ENCODE peak calls at places on chromosomes 6 and 20, in ten cellular contexts. N is NCI-H226; Q is Calu3; I is NCI-H1930; J is effector memory CD4-positive, alpha-beta T cell; B is stomach; Z is foreskin fibroblast; U is activated gamma-delta T cell treated with Interleukin-2 at 50 U/mL for 16 hours; F is NCI-H345; M is NCI-H2029. S is an unnamed sample.

GRCh38 chr6:161216616-161217205 is 57.1 kb downstream of the AGPAT4 start:
- DNase-seq in F (no peak), U (no peak), Z (no peak), I (no peak), Q (no peak), M (peak), J (no peak), B (no peak), N (no peak), S (no peak)

GRCh38 chr20:50704971-50705370 is 13.6 kb upstream of the RIPOR3 start:
- DNase-seq in B (no peak), Z (peak), I (no peak), J (no peak), Q (no peak), U (no peak), M (no peak), N (peak), F (no peak), S (no peak)

GRCh38 chr6:143167224-143167623 is 106.5 kb downstream of the AIG1 start:
- DNase-seq in Q (no peak), U (no peak), Z (no peak), M (no peak), I (no peak), N (no peak), B (no peak), F (no peak), J (no peak), S (no peak)

GRCh38 chr6:125784365-125784764 is 6.4 kb upstream of the NCOA7 start:
- DNase-seq in N (peak), F (no peak), Z (peak), I (no peak), U (no peak), J (no peak), B (no peak), Q (no peak), M (no peak), S (no peak)

GRCh38 chr6:105771313-105771970 is 314.7 kb upstream of the PRDM1 start:
- DNase-seq in B (no peak), J (no peak), F (no peak), M (no peak), Q (no peak), Z (peak), N (no peak), I (no peak), U (no peak), S (no peak)

GRCh38 chr20:45445805-45446562 is 23.6 kb upstream of the WFDC2 start:
- DNase-seq in N (no peak), F (peak), J (peak), Q (peak), U (no peak), B (no peak), M (no peak), Z (peak), I (no peak), S (peak)

GRCh38 chr6:111750753-111751684 is 122.2 kb downstream of the FYN start:
- DNase-seq in I (no peak), M (no peak), J (peak), F (no peak), U (peak), N (no peak), B (no peak), Q (no peak), Z (no peak), S (no peak)

GRCh38 chr6:44867561-44868334 is 460.4 kb upstream of the RUNX2 start:
- DNase-seq in J (no peak), I (no peak), M (no peak), Q (no peak), Z (no peak), U (no peak), F (no peak), B (no peak), N (no peak), S (no peak)

GRCh38 chr6:34671362-34671761 is 25.2 kb downstream of the ILRUN start:
- DNase-seq in N (no peak), Q (no peak), J (no peak), I (no peak), F (no peak), B (no peak), M (no peak), Z (peak), U (no peak), S (no peak)

GRCh38 chr6:64230530-64230929 is 594.9 kb downstream of the PHF3 start:
- DNase-seq in Z (no peak), B (no peak), U (no peak), I (no peak), M (no peak), N (no peak), J (no peak), F (peak), Q (no peak), S (no peak)

GRCh38 chr6:11815231-11815630 is 36.6 kb upstream of the ADTRP start:
- DNase-seq in J (no peak), N (peak), I (no peak), Z (peak), B (no peak), U (no peak), F (no peak), Q (no peak), M (no peak), S (no peak)

GRCh38 chr6:53530346-53530745 is 14.6 kb downstream of the GCLC start:
- DNase-seq in Z (no peak), I (no peak), J (no peak), M (no peak), U (no peak), N (peak), F (no peak), B (no peak), Q (no peak), S (no peak)

GRCh38 chr20:37737806-37738442 is 44.1 kb downstream of the CTNNBL1 start:
- DNase-seq in B (no peak), I (no peak), Z (no peak), N (no peak), Q (no peak), M (no peak), F (no peak), J (no peak), U (no peak), S (no peak)

GRCh38 chr20:38766071-38766470 is 17.8 kb downstream of the ACTR5 start:
- DNase-seq in Z (no peak), I (no peak), M (no peak), N (no peak), B (no peak), U (no peak), Q (no peak), F (no peak), J (no peak), S (no peak)

GRCh38 chr6:44064089-44064947 is 62.9 kb downstream of the MRPL14 start:
- DNase-seq in J (no peak), Z (peak), Q (peak), I (no peak), F (no peak), M (no peak), U (no peak), B (peak), N (peak), S (peak)

GRCh38 chr6:144145546-144145945 is 4.8 kb upstream of the STX11 start:
- DNase-seq in Z (peak), I (no peak), U (no peak), F (no peak), M (no peak), J (no peak), B (no peak), Q (no peak), N (no peak), S (no peak)

GRCh38 chr6:168060521-168060931 is 18.5 kb downstream of the FRMD1 start:
- DNase-seq in J (no peak), F (peak), M (peak), I (peak), N (peak), Q (peak), B (peak), Z (no peak), U (no peak), S (peak)

GRCh38 chr6:136483906-136484305 is 66.3 kb downstream of the MAP7 start:
- DNase-seq in Q (no peak), B (no peak), J (no peak), U (no peak), N (no peak), F (no peak), Z (no peak), I (no peak), M (no peak), S (no peak)

GRCh38 chr6:115514656-115515055 is 546.0 kb downstream of the FRK start:
- DNase-seq in M (no peak), I (no peak), Q (no peak), N (no peak), U (no peak), Z (peak), J (no peak), B (no peak), F (no peak), S (no peak)

S was measured in 8988T.